ENCODE peak calls at places on chromosomes 11 and 22, in four cellular contexts. M is CD4-positive, alpha-beta memory T cell; E is DMS53; Y is tibial nerve. P is an unnamed sample.
A peak's percentile ranks its signal among the peaks of the same experiment; 100 is the strongest.

GRCh38 chr11:17117262-17117661 is 39.8 kb upstream of the RPS13 start:
- DNase-seq in Y (no peak), M (no peak), E (no peak), P (no peak)

GRCh38 chr11:70790671-70791300 is 392.5 kb downstream of the CTTN start:
- DNase-seq in M (no peak), E (no peak), Y (no peak), P (no peak)

GRCh38 chr22:30335236-30335635 is 8.5 kb upstream of the TBC1D10A start:
- DNase-seq in M (no peak), E (no peak), Y (no peak), P (no peak)

GRCh38 chr11:38900156-38900679 is 2302.2 kb upstream of the RAG2 start:
- DNase-seq in Y (no peak), M (no peak), E (no peak), P (no peak)

GRCh38 chr22:22060200-22061084 is 77.9 kb upstream of the TOP3B start:
- DNase-seq in M (no peak), E (peak; percentile 55), Y (peak; percentile 53), P (no peak)

GRCh38 chr11:106399075-106399500 is 321.6 kb downstream of the AASDHPPT start:
- DNase-seq in E (no peak), M (no peak), Y (peak; percentile 52), P (peak; percentile 89)

GRCh38 chr22:36234919-36235318 is 4.4 kb downstream of the APOL2 start:
- DNase-seq in Y (no peak), E (no peak), M (no peak), P (no peak)

GRCh38 chr11:43944761-43945311 is 2.4 kb downstream of the C11orf96 start:
- DNase-seq in M (no peak), Y (peak; percentile 75), E (peak; percentile 69), P (no peak)

GRCh38 chr22:17501679-17502285 is 61.5 kb upstream of the SLC25A18 start:
- DNase-seq in Y (peak; percentile 63), E (peak; percentile 84), M (peak; percentile 45), P (no peak)

GRCh38 chr11:64096835-64097234 is 61.1 kb downstream of the FLRT1 start:
- DNase-seq in E (no peak), M (no peak), Y (no peak), P (no peak)

GRCh38 chr22:38706885-38707180 is 1.1 kb downstream of the GTPBP1 start:
- DNase-seq in M (no peak), E (no peak), Y (no peak), P (no peak)

GRCh38 chr22:41539146-41540005 is 4.9 kb downstream of the POLR3H start:
- DNase-seq in E (no peak), M (no peak), Y (no peak), P (no peak)

GRCh38 chr22:39984750-39985149 is 10.0 kb upstream of the FAM83F start:
- DNase-seq in M (no peak), Y (no peak), E (no peak), P (peak; percentile 53)

GRCh38 chr11:121450424-121450823 is 1.7 kb upstream of the SORL1 start:
- DNase-seq in Y (no peak), M (no peak), E (no peak), P (no peak)

GRCh38 chr11:119886667-119887230 is 157.7 kb upstream of the NECTIN1 start:
- DNase-seq in Y (no peak), M (no peak), E (no peak), P (no peak)

GRCh38 chr11:102453286-102453797 is 777 bp upstream of the TMEM123 start:
- DNase-seq in M (no peak), E (no peak), Y (peak; percentile 19), P (no peak)

GRCh38 chr11:5507177-5507576 is 2.6 kb downstream of the UBQLN3 start:
- DNase-seq in E (no peak), Y (no peak), M (no peak), P (no peak)

GRCh38 chr11:46952553-46952952 is 16.0 kb downstream of the CSTPP1 start:
- DNase-seq in Y (no peak), M (no peak), E (no peak), P (no peak)

GRCh38 chr22:37804886-37805857 is 2.6 kb upstream of the GCAT start:
- DNase-seq in E (peak; percentile 78), M (peak; percentile 55), Y (peak; percentile 90), P (peak; percentile 87)

GRCh38 chr22:46710842-46711241 is 27.2 kb downstream of the CERK start:
- DNase-seq in Y (no peak), M (no peak), E (no peak), P (no peak)

GRCh38 chr22:37082251-37082650 is 27.3 kb downstream of the TMPRSS6 start:
- DNase-seq in E (no peak), M (no peak), Y (no peak), P (no peak)

GRCh38 chr22:20567993-20568417 is 60.6 kb downstream of the MED15 start:
- DNase-seq in E (no peak), Y (no peak), M (no peak), P (no peak)

GRCh38 chr22:30829901-30830550 is 135.4 kb downstream of the OSBP2 start:
- DNase-seq in M (no peak), E (no peak), Y (no peak), P (peak; percentile 72)

GRCh38 chr11:68373189-68373809 is 60.9 kb downstream of the LRP5 start:
- DNase-seq in M (no peak), E (peak; percentile 92), Y (peak; percentile 39), P (no peak)

GRCh38 chr22:40857309-40857851 is 432 bp downstream of the XPNPEP3 start:
- DNase-seq in Y (no peak), E (peak; percentile 31), M (no peak), P (no peak)